ENCODE peak calls at places on chromosomes 16 and 17, in five cellular contexts. N, J, E, C and H are unnamed samples.

GRCh38 chr17:80000136-80000535 is 35.5 kb downstream of the TBC1D16 start:
- DNase-seq in N (no peak), J (no peak), E (no peak), C (no peak), H (no peak)

GRCh38 chr17:18224053-18224427 is 1.4 kb upstream of the LLGL1 start:
- DNase-seq in N (no peak), E (no peak), C (no peak), J (no peak), H (no peak)

GRCh38 chr17:67831268-67831667 is 6.0 kb downstream of the BPTF start:
- DNase-seq in E (no peak), N (no peak), C (no peak), J (no peak), H (no peak)

GRCh38 chr16:85360323-85361277 is 248.3 kb upstream of the CIBAR2 start:
- DNase-seq in J (no peak), C (no peak), E (no peak), N (no peak), H (no peak)

GRCh38 chr16:12356622-12357365 is 380.3 kb downstream of the SNX29 start:
- DNase-seq in C (no peak), J (no peak), N (no peak), E (no peak), H (no peak)

GRCh38 chr17:50060951-50061712 is 5.2 kb downstream of the ITGA3 start:
- DNase-seq in C (peak), N (peak), J (no peak), E (no peak), H (peak)

GRCh38 chr17:31743767-31744166 is 115.3 kb downstream of the COPRS start:
- DNase-seq in E (no peak), J (no peak), N (no peak), C (no peak), H (no peak)

GRCh38 chr17:57773557-57773956 is 28.5 kb upstream of the CCDC182 start:
- DNase-seq in N (no peak), C (no peak), E (no peak), J (no peak), H (no peak)

GRCh38 chr16:2152695-2153506 is 2.7 kb upstream of the TRAF7 start:
- DNase-seq in E (no peak), C (no peak), N (peak), J (peak), H (peak)

GRCh38 chr17:42554250-42555121 is 1.8 kb downstream of the HSD17B1 start:
- DNase-seq in E (peak), N (peak), J (peak), C (peak), H (peak)

GRCh38 chr17:61240851-61241468 is 158.7 kb upstream of the TBX2 start:
- DNase-seq in C (no peak), E (no peak), J (no peak), N (no peak), H (no peak)

GRCh38 chr16:48487287-48487686 is 102.1 kb upstream of the SIAH1 start:
- DNase-seq in E (no peak), C (no peak), N (no peak), J (no peak), H (no peak)

GRCh38 chr17:9355841-9356240 is 219.8 kb downstream of the STX8 start:
- DNase-seq in J (no peak), E (no peak), C (no peak), N (no peak), H (no peak)

GRCh38 chr17:80086081-80086480 is 15.3 kb upstream of the GAA start:
- DNase-seq in E (no peak), N (no peak), J (no peak), C (no peak), H (no peak)

GRCh38 chr17:18026408-18026776 is 12.6 kb downstream of the ATPAF2 start:
- DNase-seq in C (no peak), E (no peak), J (no peak), N (peak), H (peak)

GRCh38 chr16:24869033-24869432 is 23.3 kb downstream of the SLC5A11 start:
- DNase-seq in E (no peak), C (no peak), J (no peak), N (no peak), H (no peak)

GRCh38 chr17:8846768-8847211 is 20.7 kb downstream of the PIK3R6 start:
- DNase-seq in C (no peak), J (no peak), E (no peak), N (peak), H (peak)

GRCh38 chr16:13999071-13999894 is 71.8 kb upstream of the MRTFB start:
- DNase-seq in C (no peak), E (no peak), N (no peak), J (no peak), H (no peak)

GRCh38 chr16:22678311-22678710 is 135.7 kb upstream of the HS3ST2 start:
- DNase-seq in N (no peak), C (no peak), E (no peak), J (no peak), H (no peak)

GRCh38 chr17:38674013-38674748 is 576 bp downstream of the EPOP start:
- DNase-seq in E (no peak), J (peak), N (no peak), C (no peak), H (peak)

GRCh38 chr17:5126719-5127488 is 11.1 kb downstream of the USP6 start:
- DNase-seq in J (no peak), N (no peak), E (no peak), C (no peak), H (no peak)

GRCh38 chr16:14559809-14560227 is 70.2 kb downstream of the PARN start:
- DNase-seq in J (no peak), E (no peak), C (peak), N (peak), H (peak)

GRCh38 chr17:4948997-4949320 is 629 bp upstream of the PFN1 start:
- DNase-seq in E (no peak), J (peak), C (peak), N (peak), H (peak)

GRCh38 chr17:56499799-56500388 is 93.6 kb upstream of the NOG start:
- DNase-seq in J (peak), E (no peak), C (no peak), N (peak), H (no peak)

GRCh38 chr16:19119564-19119963 is 5.8 kb downstream of the ITPRIPL2 start:
- DNase-seq in N (peak), J (no peak), C (no peak), E (no peak), H (peak)